ENCODE peak calls at places on chromosomes 12 and 14, in six cellular contexts. S is upper lobe of left lung, W is endothelial cell of umbilical vein, Q is A549, L is ovary, A is IMR-90. G is an unnamed sample.

GRCh38 chr12:42199007-42199406 is 39.0 kb downstream of the YAF2 start:
- DNase-seq in S (no peak), W (no peak), A (no peak), L (no peak), Q (no peak), G (no peak)

GRCh38 chr14:78606111-78606510 is 435.9 kb downstream of the NRXN3 start:
- DNase-seq in S (no peak), Q (no peak), W (peak; percentile 84), A (peak; percentile 75), L (no peak), G (no peak)

GRCh38 chr12:42944516-42944915 is 355.0 kb upstream of the PRICKLE1 start:
- DNase-seq in A (no peak), L (no peak), S (no peak), Q (no peak), W (no peak), G (no peak)

GRCh38 chr14:92456215-92457017 is 57.2 kb upstream of the RIN3 start:
- DNase-seq in W (peak; percentile 66), L (no peak), S (peak; percentile 71), Q (peak; percentile 79), A (peak; percentile 70), G (no peak)

GRCh38 chr14:68245146-68246073 is 425.8 kb downstream of the RAD51B start:
- DNase-seq in Q (no peak), L (peak; percentile 60), W (no peak), A (peak; percentile 64), S (no peak), G (no peak)

GRCh38 chr12:113247123-113248045 is 26.1 kb downstream of the TPCN1 start:
- DNase-seq in S (peak; percentile 44), A (peak; percentile 68), W (peak; percentile 67), L (no peak), Q (no peak), G (no peak)

GRCh38 chr14:39258782-39259545 is 25.2 kb downstream of the MIA2 start:
- DNase-seq in W (no peak), Q (no peak), L (no peak), A (no peak), S (no peak), G (no peak)

GRCh38 chr12:108722992-108723766 is 8.1 kb downstream of the CORO1C start:
- DNase-seq in S (peak; percentile 63), Q (peak; percentile 65), L (no peak), A (peak; percentile 95), W (peak; percentile 65), G (no peak)

GRCh38 chr14:60092516-60092915 is 793 bp downstream of the PCNX4 start:
- DNase-seq in Q (peak; percentile 42), S (peak; percentile 24), L (no peak), W (no peak), A (peak; percentile 41), G (peak; percentile 49)

GRCh38 chr12:14167005-14167628 is 185.7 kb upstream of the GRIN2B start:
- DNase-seq in Q (peak; percentile 60), L (no peak), A (peak; percentile 41), W (peak; percentile 58), S (no peak), G (peak; percentile 37)

GRCh38 chr12:1644523-1645438 is 15.8 kb downstream of the WNT5B start:
- DNase-seq in W (peak; percentile 82), L (peak; percentile 90), A (peak; percentile 91), S (no peak), Q (no peak), G (peak; percentile 71)

GRCh38 chr14:24513009-24513408 is 4.9 kb upstream of the CMA1 start:
- DNase-seq in W (peak; percentile 7), Q (no peak), A (no peak), L (no peak), S (no peak), G (no peak)

GRCh38 chr12:27498761-27499160 is 25.2 kb upstream of the PPFIBP1 start:
- DNase-seq in A (no peak), L (no peak), W (no peak), S (no peak), Q (no peak), G (no peak)

GRCh38 chr12:47082283-47082962 is 2.7 kb upstream of the AMIGO2 start:
- DNase-seq in L (no peak), Q (peak; percentile 27), A (no peak), S (no peak), W (no peak), G (no peak)

GRCh38 chr12:46717848-46718247 is 107.9 kb downstream of the SLC38A4 start:
- DNase-seq in Q (no peak), W (no peak), S (no peak), L (no peak), A (no peak), G (no peak)

GRCh38 chr12:116616536-116617248 is 57.5 kb downstream of the MAP1LC3B2 start:
- DNase-seq in L (no peak), Q (no peak), W (peak; percentile 91), A (no peak), S (no peak), G (no peak)

GRCh38 chr14:65850429-65851145 is 438.1 kb downstream of the FUT8 start:
- DNase-seq in W (no peak), A (no peak), L (no peak), Q (no peak), S (no peak), G (peak; percentile 54)

GRCh38 chr12:4032906-4033628 is 159.9 kb upstream of the PARP11 start:
- DNase-seq in S (no peak), A (peak; percentile 32), W (no peak), Q (no peak), L (no peak), G (no peak)

GRCh38 chr14:56216631-56217379 is 98.6 kb downstream of the PELI2 start:
- DNase-seq in Q (no peak), W (peak; percentile 50), S (peak; percentile 55), A (peak; percentile 28), L (peak; percentile 75), G (no peak)

GRCh38 chr12:52091061-52091460 is 11.6 kb downstream of the SMIM41 start:
- DNase-seq in S (no peak), W (no peak), Q (no peak), A (no peak), L (no peak), G (no peak)

GRCh38 chr12:120497524-120498150 is 1.7 kb downstream of the DYNLL1 start:
- DNase-seq in A (peak; percentile 41), W (no peak), Q (no peak), S (no peak), L (no peak), G (no peak)

GRCh38 chr12:4984344-4984743 is 59.3 kb upstream of the KCNA5 start:
- DNase-seq in W (no peak), A (no peak), S (no peak), Q (no peak), L (no peak), G (no peak)

GRCh38 chr12:10641735-10642500 is 28.5 kb upstream of the MAGOHB start:
- DNase-seq in A (peak; percentile 73), S (no peak), Q (no peak), W (peak; percentile 99), L (no peak), G (no peak)

GRCh38 chr14:51147183-51147582 is 52.3 kb upstream of the TRIM9 start:
- DNase-seq in L (no peak), S (no peak), A (no peak), W (no peak), Q (no peak), G (no peak)

GRCh38 chr12:85963322-85963721 is 89.2 kb downstream of the NTS start:
- DNase-seq in L (no peak), A (no peak), Q (no peak), W (no peak), S (no peak), G (no peak)

GRCh38 chr14:104350463-104351185 is 212.2 kb downstream of the KIF26A start:
- DNase-seq in Q (no peak), W (peak; percentile 7), A (no peak), S (peak; percentile 22), L (peak; percentile 78), G (peak; percentile 33)

GRCh38 chr14:89163237-89163636 is 253.8 kb downstream of the FOXN3 start:
- DNase-seq in L (no peak), A (no peak), W (no peak), Q (no peak), S (no peak), G (no peak)

GRCh38 chr14:89155491-89155890 is 261.5 kb downstream of the FOXN3 start:
- DNase-seq in L (no peak), Q (no peak), W (no peak), A (no peak), S (no peak), G (no peak)

GRCh38 chr14:89160437-89160836 is 256.6 kb downstream of the FOXN3 start:
- DNase-seq in L (no peak), Q (no peak), A (no peak), S (no peak), W (no peak), G (no peak)

GRCh38 chr14:89162586-89162985 is 254.4 kb downstream of the FOXN3 start:
- DNase-seq in Q (no peak), L (no peak), W (no peak), A (no peak), S (no peak), G (no peak)

GRCh38 chr14:89158701-89159100 is 258.3 kb downstream of the FOXN3 start:
- DNase-seq in A (no peak), L (no peak), W (no peak), Q (no peak), S (no peak), G (no peak)
- TF ChIP-seq POLR2A in A (no peak), L (no peak), W (no peak), Q (no peak), S (no peak), G (no peak)

GRCh38 chr12:107310621-107311020 is 217.3 kb upstream of the CRY1 start:
- DNase-seq in L (no peak), W (no peak), S (no peak), Q (no peak), A (no peak), G (no peak)
- H3K4me3 ChIP-seq in L (no peak overlapping the region), W (no peak overlapping the region), S (no peak overlapping the region), Q (no peak overlapping the region), A (no peak overlapping the region), G (no peak overlapping the region)

DNA sequence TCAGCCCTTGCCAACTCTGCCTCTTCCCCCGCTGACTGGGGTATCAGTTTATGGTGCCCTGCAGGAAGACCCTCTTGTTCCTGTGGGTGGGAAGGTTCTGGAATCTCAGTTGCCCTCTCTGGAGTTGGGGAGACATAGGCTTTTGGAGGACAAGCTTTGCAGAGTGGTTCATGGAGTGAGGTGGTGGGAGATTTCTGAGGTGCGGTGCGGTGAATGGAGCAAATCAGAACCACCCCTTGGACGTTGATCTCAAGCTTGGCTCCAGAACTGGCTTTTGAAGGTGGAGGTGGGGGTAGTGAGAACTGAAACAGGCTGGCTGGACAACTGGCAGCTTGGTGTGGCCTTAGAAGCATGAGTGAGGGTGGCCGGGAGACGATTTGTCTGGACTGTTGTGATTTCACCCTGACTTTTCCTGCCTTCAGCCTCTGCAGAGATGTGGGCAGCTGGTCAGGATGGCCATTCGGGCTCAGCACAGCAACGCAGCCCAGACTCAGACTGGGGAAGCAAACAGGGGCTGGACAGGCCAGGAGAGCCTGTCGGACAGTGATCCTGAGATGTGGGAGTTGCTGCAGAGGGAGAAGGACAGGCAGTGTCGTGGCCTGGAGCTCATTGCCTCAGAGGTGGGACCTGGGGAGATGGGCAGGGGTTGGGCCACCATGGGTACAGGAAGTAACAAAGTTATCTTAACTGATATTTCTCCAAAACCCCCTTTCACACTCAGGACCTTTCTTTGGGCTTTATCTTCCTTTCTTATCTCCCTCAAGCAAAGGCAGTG is 1.1 kb downstream of the SHMT2 start:
- DNase-seq in L (no peak), A (no peak), S (no peak), W (no peak), Q (no peak), G (no peak)
- TF ChIP-seq POLR2A in L (no peak), A (no peak), S (no peak), W (no peak), Q (no peak), G (no peak)

GRCh38 chr14:89415139-89415538 is 1.9 kb downstream of the FOXN3 start:
- DNase-seq in S (no peak), A (no peak), L (no peak), W (peak; percentile 53), Q (no peak), G (no peak)
- H3K4me3 ChIP-seq in S (peak overlapping the region; percentile 94), A (peak overlapping the region; percentile 62), L (peak overlapping the region; percentile 84), W (peak overlapping the region; percentile 11), Q (peak overlapping the region; percentile 96), G (peak overlapping the region; percentile 100)

G was measured in Peyer's patch.